ENCODE peak calls at places on chromosomes 4 and X, in six cellular contexts. I is IMR-90, O is mesenchymal stem cell, F is trophoblast cell, V is neuronal stem cell, C is H9. T is an unnamed sample.
A peak's percentile ranks its signal among the peaks of the same experiment; 100 is the strongest.

GRCh38 chr4:109051054-109051453 is 251.4 kb downstream of the COL25A1 start:
- DNase-seq in V (no peak), F (no peak), O (no peak), C (no peak), I (no peak), T (no peak)

GRCh38 chr4:182843813-182844325 is 73.3 kb downstream of the DCTD start:
- DNase-seq in F (no peak), I (no peak), O (no peak), C (no peak), V (no peak), T (no peak)

GRCh38 chrX:22652596-22652995 is 347.2 kb upstream of the DDX53 start:
- DNase-seq in C (peak; percentile 60), V (peak; percentile 6), I (peak; percentile 50), O (peak; percentile 30), F (peak; percentile 25), T (peak; percentile 80)

GRCh38 chrX:14398725-14399124 is 130.6 kb upstream of the GLRA2 start:
- DNase-seq in F (peak; percentile 4), O (peak; percentile 0), C (no peak), I (no peak), V (no peak), T (no peak)

GRCh38 chrX:74234829-74235228 is 69.2 kb upstream of the ZCCHC13 start:
- DNase-seq in F (peak; percentile 8), I (no peak), V (no peak), C (no peak), O (no peak), T (no peak)

GRCh38 chrX:39750246-39750790 is 347.4 kb downstream of the BCOR start:
- DNase-seq in O (no peak), I (no peak), C (no peak), F (no peak), V (no peak), T (no peak)

GRCh38 chrX:148940411-148940996 is 440.1 kb downstream of the AFF2 start:
- DNase-seq in F (no peak), O (no peak), C (no peak), V (no peak), I (no peak), T (no peak)

GRCh38 chr4:76624271-76624681 is 189.2 kb downstream of the SHROOM3 start:
- DNase-seq in I (peak; percentile 94), C (peak; percentile 46), V (peak; percentile 26), F (peak; percentile 98), O (peak; percentile 99), T (peak; percentile 91)

GRCh38 chr4:42302348-42302747 is 94.9 kb upstream of the SHISA3 start:
- DNase-seq in F (no peak), V (peak; percentile 15), I (peak; percentile 9), C (peak; percentile 75), O (peak; percentile 32), T (peak; percentile 92)

GRCh38 chr4:147976341-147976928 is 244.5 kb downstream of the ARHGAP10 start:
- DNase-seq in I (no peak), C (no peak), F (no peak), O (no peak), V (no peak), T (no peak)

GRCh38 chrX:65034292-65034640 is 58.0 kb upstream of the ZC4H2 start:
- DNase-seq in C (no peak), O (no peak), V (no peak), F (peak; percentile 1), I (no peak), T (no peak)

GRCh38 chr4:39054497-39054896 is 7.5 kb upstream of the KLHL5 start:
- DNase-seq in F (no peak), I (no peak), V (peak; percentile 9), O (peak; percentile 40), C (no peak), T (no peak)

GRCh38 chr4:149031399-149031798 is 589.2 kb upstream of the NR3C2 start:
- DNase-seq in F (peak; percentile 63), I (peak; percentile 19), V (no peak), O (no peak), C (no peak), T (peak; percentile 59)

GRCh38 chr4:81963005-81963404 is 410.8 kb downstream of the HNRNPD start:
- DNase-seq in F (no peak), C (no peak), I (no peak), V (no peak), O (no peak), T (no peak)

GRCh38 chrX:71870337-71871098 is 40.1 kb upstream of the NHSL2 start:
- DNase-seq in C (peak; percentile 75), V (peak; percentile 5), O (peak; percentile 6), I (no peak), F (no peak), T (peak; percentile 80)

GRCh38 chrX:139194571-139195280 is 335.8 kb upstream of the F9 start:
- DNase-seq in C (peak; percentile 48), O (no peak), F (no peak), V (no peak), I (no peak), T (peak; percentile 52)

GRCh38 chr4:89868999-89869589 is 25.6 kb upstream of the MMRN1 start:
- DNase-seq in O (peak; percentile 18), F (peak; percentile 34), V (no peak), I (peak; percentile 5), C (no peak), T (no peak)

GRCh38 chr4:89352541-89352940 is 44.9 kb upstream of the GPRIN3 start:
- DNase-seq in V (no peak), C (no peak), I (no peak), O (no peak), F (no peak), T (no peak)

GRCh38 chrX:43949669-43950068 is 23.5 kb downstream of the NDP start:
- DNase-seq in C (peak; percentile 78), F (peak; percentile 43), I (no peak), V (no peak), O (no peak), T (peak; percentile 81)

GRCh38 chr4:52712172-52712990 is 38.8 kb downstream of the ERVMER34-1 start:
- DNase-seq in I (peak; percentile 93), C (peak; percentile 98), V (peak; percentile 93), O (peak; percentile 97), F (peak; percentile 98), T (peak; percentile 99)

GRCh38 chrX:65601530-65602281 is 65.7 kb upstream of the MSN start:
- DNase-seq in V (no peak), I (peak; percentile 88), O (peak; percentile 89), F (peak; percentile 5), C (no peak), T (peak; percentile 33)

GRCh38 chrX:95382799-95383198 is 1301.8 kb upstream of the DIAPH2 start:
- DNase-seq in I (no peak), F (peak; percentile 0), C (no peak), O (no peak), V (no peak), T (no peak)

GRCh38 chr4:52546449-52546848 is 112.7 kb downstream of the USP46 start:
- DNase-seq in O (no peak), I (no peak), F (no peak), V (no peak), C (no peak), T (no peak)

GRCh38 chr4:26238782-26239647 is 81.8 kb upstream of the RBPJ start:
- DNase-seq in F (no peak), O (peak; percentile 20), I (peak; percentile 75), C (no peak), V (peak; percentile 58), T (peak; percentile 16)

GRCh38 chr4:79471309-79471708 is 63.3 kb upstream of the GK2 start:
- DNase-seq in V (no peak), O (no peak), I (no peak), F (no peak), C (no peak), T (no peak)

GRCh38 chr4:132910226-132910748 is 238.8 kb upstream of the PCDH10 start:
- DNase-seq in V (no peak), I (no peak), O (no peak), C (no peak), F (no peak), T (no peak)
- H3K4ac ChIP-seq in V (no peak overlapping the region), I (no peak overlapping the region), O (no peak overlapping the region), C (no peak overlapping the region), F (no peak overlapping the region), T (no peak overlapping the region)

GRCh38 chrX:68883800-68884199 is 55.0 kb downstream of the EFNB1 start:
- DNase-seq in I (no peak), V (no peak), C (no peak), F (no peak), O (no peak), T (no peak)

GRCh38 chrX:68877606-68878005 is 48.8 kb downstream of the EFNB1 start:
- DNase-seq in I (no peak), F (no peak), V (no peak), C (no peak), O (no peak), T (no peak)

GRCh38 chrX:68878977-68879376 is 50.2 kb downstream of the EFNB1 start:
- DNase-seq in C (no peak), F (no peak), I (no peak), V (no peak), O (no peak), T (no peak)

GRCh38 chrX:68880846-68881513 is 52.2 kb downstream of the EFNB1 start:
- DNase-seq in I (no peak), O (no peak), V (peak; percentile 83), C (peak; percentile 77), F (no peak), T (peak; percentile 83)

GRCh38 chrX:68881911-68882310 is 53.1 kb downstream of the EFNB1 start:
- DNase-seq in I (no peak), V (no peak), C (no peak), O (no peak), F (no peak), T (no peak)
- H3K4ac ChIP-seq in I (no peak overlapping the region), V (no peak overlapping the region), C (no peak overlapping the region), O (no peak overlapping the region), F (no peak overlapping the region), T (no peak overlapping the region)

GRCh38 chr4:68416591-68416990 is 30.7 kb upstream of the TMPRSS11E start:
- DNase-seq in I (peak; percentile 21), F (no peak), O (no peak), C (no peak), V (no peak), T (no peak)

GRCh38 chr4:68406479-68406859 is 40.8 kb upstream of the TMPRSS11E start:
- DNase-seq in V (no peak), F (no peak), I (no peak), O (no peak), C (no peak), T (no peak)

GRCh38 chr4:68410149-68410548 is 37.1 kb upstream of the TMPRSS11E start:
- DNase-seq in I (no peak), V (no peak), F (no peak), O (no peak), C (no peak), T (peak; percentile 92)

GRCh38 chr4:68407868-68408190 is 39.4 kb upstream of the TMPRSS11E start:
- DNase-seq in V (no peak), F (no peak), O (no peak), C (no peak), I (no peak), T (peak; percentile 43)

DNA sequence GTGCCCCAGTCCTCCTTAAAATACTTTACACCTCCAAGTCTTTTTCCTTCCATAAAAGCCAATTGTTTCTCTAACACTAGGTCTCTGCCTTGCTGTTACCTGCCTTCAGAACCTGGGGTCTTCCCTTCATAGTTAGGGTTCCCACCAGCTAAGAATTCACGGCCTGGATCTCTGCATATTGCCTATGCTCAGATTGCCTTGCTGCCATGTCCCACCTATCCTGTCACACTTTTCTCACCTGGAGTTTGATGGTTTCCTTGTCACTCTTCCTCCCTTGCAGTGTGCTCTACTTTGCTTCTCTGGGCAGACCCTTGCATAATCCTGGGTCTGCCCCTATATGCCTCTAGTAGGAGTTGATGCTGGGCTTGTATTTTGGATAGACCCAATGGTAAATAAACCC is 36.6 kb upstream of the TMPRSS11E start:
- DNase-seq in I (no peak), V (no peak), F (no peak), O (no peak), C (no peak), T (peak; percentile 46)
- H3K4ac ChIP-seq in I (no peak overlapping the region), V (no peak overlapping the region), F (no peak overlapping the region), O (no peak overlapping the region), C (no peak overlapping the region), T (no peak overlapping the region)

GRCh38 chrX:110944793-110945466 is 149.3 kb upstream of the CHRDL1 start:
- DNase-seq in F (peak; percentile 79), O (no peak), I (no peak), V (peak; percentile 17), C (peak; percentile 56), T (peak; percentile 33)
- H3K4ac ChIP-seq in F (no peak overlapping the region), O (no peak overlapping the region), I (no peak overlapping the region), V (peak overlapping the region; percentile 66), C (no peak overlapping the region), T (no peak overlapping the region)

T was measured in mesendoderm.